ENCODE peak calls at places on chromosomes 6 and 20, in nine cellular contexts. T is OCI-LY7; L is astrocyte; N is mammary epithelial cell; I is stomach; E is left ventricle myocardium inferior; K is BE2C; S is CD8-positive, alpha-beta T cell; H is adrenal gland. U is an unnamed sample. For H3K36me3, the result is how much of the 10 kb centered on the place peaks cover.

GRCh38 chr20:32611286-32611685 is 26.2 kb upstream of the NOL4L start:
- DNase-seq in E (no peak), I (no peak), N (no peak), H (peak), T (no peak), K (no peak), L (no peak), S (no peak), U (no peak)

GRCh38 chr20:38674178-38675133 is 49.8 kb upstream of the SLC32A1 start:
- DNase-seq in I (no peak), E (no peak), S (peak), L (peak), T (peak), N (peak), H (peak), K (peak), U (peak)

GRCh38 chr6:12335131-12335527 is 45.0 kb downstream of the EDN1 start:
- DNase-seq in H (no peak), T (no peak), K (no peak), N (no peak), E (no peak), S (no peak), I (no peak), L (no peak), U (no peak)

GRCh38 chr6:90500458-90500857 is 86.4 kb downstream of the MAP3K7 start:
- DNase-seq in L (no peak), N (peak), H (no peak), I (no peak), T (no peak), K (no peak), S (no peak), E (no peak), U (no peak)

GRCh38 chr20:22929661-22930060 is 105.5 kb upstream of the SSTR4 start:
- DNase-seq in I (no peak), E (no peak), H (no peak), T (no peak), L (no peak), N (no peak), S (no peak), K (no peak), U (no peak)

GRCh38 chr6:50353603-50354002 is 303.9 kb upstream of the DEFB112 start:
- DNase-seq in N (peak), H (no peak), L (no peak), K (no peak), E (no peak), I (no peak), T (no peak), S (no peak), U (no peak)

GRCh38 chr20:46145646-46146045 is 27.5 kb downstream of the CD40 start:
- DNase-seq in I (no peak), H (no peak), N (no peak), T (no peak), S (no peak), K (no peak), E (no peak), L (no peak), U (no peak)

GRCh38 chr20:2217857-2218529 is 77.8 kb upstream of the TGM3 start:
- DNase-seq in S (peak), L (no peak), K (no peak), E (no peak), T (no peak), N (no peak), H (peak), I (no peak), U (peak)

GRCh38 chr6:54194067-54194466 is 82.8 kb downstream of the MLIP start:
- DNase-seq in N (peak), K (no peak), L (peak), I (no peak), E (no peak), T (no peak), H (no peak), S (no peak), U (no peak)

GRCh38 chr6:25931411-25931709 is 869 bp upstream of the SLC17A2 start:
- DNase-seq in I (no peak), K (no peak), L (no peak), T (no peak), E (no peak), H (no peak), N (no peak), S (no peak), U (no peak)

GRCh38 chr20:36275011-36275410 is 31.1 kb upstream of the DLGAP4 start:
- DNase-seq in H (no peak), T (no peak), K (no peak), E (no peak), L (no peak), I (no peak), N (no peak), S (no peak), U (no peak)

GRCh38 chr6:137964876-137965275 is 97.8 kb downstream of the TNFAIP3 start:
- DNase-seq in T (peak), S (no peak), K (no peak), E (no peak), I (no peak), L (no peak), N (no peak), H (no peak), U (no peak)

DNA sequence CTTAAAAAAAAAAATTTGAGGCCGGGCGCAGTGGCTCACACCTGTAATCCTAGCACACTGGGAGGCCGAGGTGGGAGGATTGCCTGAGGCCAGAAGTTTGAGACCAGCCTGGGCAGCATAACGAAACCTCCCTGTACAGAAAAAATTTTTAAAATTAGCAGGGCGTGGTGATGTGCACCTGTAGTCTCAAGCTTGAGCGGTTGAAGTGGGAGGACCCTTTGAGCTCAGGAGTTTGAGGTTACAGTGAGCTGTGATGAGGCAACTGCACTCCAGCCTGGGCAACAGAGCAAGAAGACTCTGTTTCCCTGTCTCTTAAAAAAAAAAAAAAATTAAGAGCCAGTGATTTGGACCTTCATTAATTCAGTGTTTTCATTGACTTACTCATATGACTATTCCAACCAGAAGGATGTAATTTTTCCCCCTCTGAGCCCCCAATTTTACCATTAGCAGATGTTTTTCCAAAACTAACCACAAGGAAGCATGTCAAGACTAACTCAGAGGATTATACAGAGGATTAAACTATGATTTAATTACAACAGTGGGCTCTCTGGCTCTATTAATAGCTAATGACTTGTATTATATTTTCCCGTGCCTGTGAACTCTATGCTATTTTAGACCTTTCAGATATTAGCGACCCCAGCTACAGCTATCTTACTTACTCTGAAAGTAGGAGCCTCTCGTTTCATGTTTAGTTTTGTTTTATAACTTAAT is 75.1 kb downstream of the ARID1B start:
- DNase-seq in K (no peak), L (no peak), H (no peak), S (no peak), E (no peak), I (no peak), T (peak), N (no peak), U (no peak)
- H3K4me3 ChIP-seq in K (no peak), L (no peak), H (no peak), S (no peak), E (peak), I (no peak), T (peak), N (no peak), U (no peak)

GRCh38 chr20:62162765-62163484 is 19.4 kb downstream of the SS18L1 start:
- DNase-seq in E (no peak), K (no peak), H (no peak), S (no peak), I (no peak), L (no peak), N (no peak), T (no peak), U (no peak)

GRCh38 chr20:62165762-62166399 is 16.9 kb upstream of the MTG2 start:
- DNase-seq in T (no peak), N (no peak), H (no peak), L (no peak), K (peak), I (no peak), S (no peak), E (peak), U (no peak)

GRCh38 chr20:62163986-62164762 is 18.7 kb upstream of the MTG2 start:
- DNase-seq in S (no peak), L (no peak), H (no peak), I (no peak), E (no peak), K (no peak), T (no peak), N (no peak), U (no peak)

GRCh38 chr20:62163485-62163865 is 19.4 kb upstream of the MTG2 start:
- DNase-seq in L (no peak), N (no peak), T (no peak), H (no peak), I (no peak), K (no peak), E (no peak), S (no peak), U (no peak)

GRCh38 chr20:62164879-62165761 is 17.7 kb upstream of the MTG2 start:
- DNase-seq in H (no peak), E (no peak), L (no peak), N (no peak), T (no peak), S (no peak), K (no peak), I (no peak), U (no peak)
- H3K36me3 ChIP-seq in H (under half), E (half or more), L (under half), N (under half), T (under half), S (under half), K (half or more), I (half or more), U (half or more)

DNA sequence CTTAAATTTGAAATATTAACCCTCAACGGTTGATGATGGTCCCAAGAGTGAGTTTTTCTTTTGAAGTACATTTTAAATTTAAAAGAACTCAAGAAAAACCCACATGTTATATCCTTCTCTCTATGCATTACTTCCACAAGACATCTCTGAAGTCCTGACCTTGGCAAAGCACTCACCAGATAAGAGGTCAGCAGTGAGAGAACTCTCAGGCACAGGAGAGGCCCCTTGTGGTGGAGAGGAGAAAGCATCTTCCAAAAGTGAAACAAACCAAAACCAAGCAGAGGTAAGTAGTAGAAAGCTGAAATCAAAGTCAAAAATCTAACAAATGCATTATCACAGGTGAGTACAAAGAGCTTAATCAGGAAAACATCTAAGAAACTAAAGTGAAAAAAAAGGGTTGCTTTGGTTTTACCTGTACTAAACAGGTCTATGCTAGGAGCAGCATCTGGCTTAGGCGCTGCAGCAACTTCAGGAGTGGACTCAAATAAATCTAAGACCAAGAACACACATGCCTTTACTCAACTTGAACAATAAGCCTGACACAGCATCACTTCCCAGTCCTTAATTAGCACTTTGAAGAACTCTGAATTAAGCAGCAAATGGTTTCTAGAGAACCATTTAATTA is 80.5 kb downstream of the PRSS35 start:
- DNase-seq in T (peak), H (peak), K (peak), I (no peak), S (no peak), L (no peak), E (no peak), N (peak), U (no peak)
- H3K4me3 ChIP-seq in T (no peak), H (no peak), K (no peak), I (no peak), S (no peak), L (no peak), E (no peak), N (no peak), U (no peak)

DNA sequence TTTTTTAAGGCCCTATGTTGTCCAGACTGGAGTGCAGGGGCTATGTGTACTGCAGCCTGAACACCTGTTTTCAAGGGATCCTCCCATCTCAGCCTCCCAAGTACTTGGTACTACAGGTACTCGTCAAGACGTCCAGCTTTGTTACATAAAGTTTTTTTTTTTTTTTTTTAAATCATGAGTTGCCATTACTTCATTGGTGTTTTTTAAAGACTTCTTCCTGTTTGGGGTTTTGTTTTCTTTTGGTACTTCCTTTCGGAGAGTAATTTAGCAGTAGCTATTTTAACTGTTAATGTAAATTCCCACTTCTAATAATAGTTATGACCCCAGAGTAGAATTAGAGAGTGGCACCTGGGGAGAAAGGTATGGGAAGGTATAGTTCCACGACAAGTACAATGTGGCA is 10.5 kb downstream of the ZNFX1 start:
- DNase-seq in N (no peak), H (no peak), L (no peak), E (no peak), T (no peak), K (no peak), I (no peak), S (no peak), U (no peak)
- H3K36me3 ChIP-seq in N (under half), H (under half), L (half or more), E (half or more), T (half or more), K (half or more), I (half or more), S (under half), U (half or more)